ENCODE peak calls at places on chromosome 21, in nine cellular contexts. Z, M, W, C, F, Y, Q, A and L are unnamed samples.

GRCh38 chr21:45457161-45457831 is 52.3 kb downstream of the COL18A1 start:
- DNase-seq in Z (no peak), M (no peak), W (no peak), C (no peak), F (no peak), Y (no peak), Q (no peak), A (peak; percentile 7), L (no peak)

GRCh38 chr21:38490411-38491020 is 7.8 kb downstream of the ERG start:
- DNase-seq in Z (no peak), M (no peak), W (no peak), C (no peak), F (no peak), Y (no peak), Q (no peak), A (no peak), L (no peak)

GRCh38 chr21:34889537-34890257 is 159.4 kb downstream of the RUNX1 start:
- DNase-seq in Z (peak; percentile 73), M (peak; percentile 51), W (peak; percentile 71), C (peak; percentile 95), F (peak; percentile 63), Y (no peak), Q (peak; percentile 62), A (peak; percentile 84), L (peak; percentile 80)

GRCh38 chr21:38355992-38356781 is 99.4 kb downstream of the KCNJ15 start:
- DNase-seq in Z (peak; percentile 74), M (peak; percentile 57), W (peak; percentile 75), C (peak; percentile 97), F (peak; percentile 65), Y (no peak), Q (peak; percentile 86), A (peak; percentile 77), L (peak; percentile 56)

GRCh38 chr21:39737376-39738000 is 7.5 kb upstream of the IGSF5 start:
- DNase-seq in Z (no peak), M (no peak), W (no peak), C (peak; percentile 61), F (no peak), Y (no peak), Q (no peak), A (no peak), L (no peak)

GRCh38 chr21:30194701-30195299 is 21.1 kb downstream of the CLDN8 start:
- DNase-seq in Z (peak; percentile 74), M (peak; percentile 28), W (peak; percentile 47), C (no peak), F (peak; percentile 37), Y (no peak), Q (peak; percentile 27), A (no peak), L (peak; percentile 30)

GRCh38 chr21:34836933-34837505 is 168.2 kb downstream of the CLIC6 start:
- DNase-seq in Z (no peak), M (no peak), W (no peak), C (peak; percentile 50), F (no peak), Y (no peak), Q (no peak), A (no peak), L (no peak)

GRCh38 chr21:31526040-31526439 is 133.5 kb upstream of the SOD1 start:
- DNase-seq in Z (no peak), M (no peak), W (no peak), C (no peak), F (peak; percentile 44), Y (no peak), Q (no peak), A (no peak), L (peak; percentile 11)

GRCh38 chr21:37551406-37552355 is 185.1 kb downstream of the DYRK1A start:
- DNase-seq in Z (no peak), M (no peak), W (peak; percentile 56), C (peak; percentile 76), F (peak; percentile 5), Y (no peak), Q (no peak), A (peak; percentile 71), L (peak; percentile 53)

GRCh38 chr21:33441489-33442477 is 38.0 kb downstream of the TMEM50B start:
- DNase-seq in Z (peak; percentile 84), M (peak; percentile 39), W (peak; percentile 99), C (peak; percentile 76), F (peak; percentile 90), Y (peak; percentile 25), Q (no peak), A (peak; percentile 37), L (peak; percentile 58)

GRCh38 chr21:32403201-32403701 is 9.3 kb upstream of the EVA1C start:
- DNase-seq in Z (peak; percentile 83), M (peak; percentile 56), W (peak; percentile 39), C (no peak), F (peak; percentile 75), Y (no peak), Q (peak; percentile 67), A (peak; percentile 35), L (peak; percentile 68)

GRCh38 chr21:37149411-37149810 is 76.4 kb downstream of the TTC3 start:
- DNase-seq in Z (no peak), M (no peak), W (no peak), C (no peak), F (peak; percentile 16), Y (peak; percentile 74), Q (no peak), A (no peak), L (peak; percentile 94)